ENCODE peak calls at places on chromosomes 2 and 18, in six cellular contexts. One of them, this sample, is unnamed.

GRCh38 chr2:152415231-152415642 is 80.3 kb downstream of the FMNL2 start:
- DNase-seq in GM12878: no peak
- DNase-seq in A549: no peak
- DNase-seq in K562: no peak
- DNase-seq in HepG2: peak
- DNase-seq in IMR-90: peak
- DNase-seq in this sample: no peak

GRCh38 chr18:8912348-8913057 is 190.0 kb upstream of the NDUFV2 start:
- DNase-seq in IMR-90: no peak
- DNase-seq in K562: peak
- DNase-seq in A549: no peak
- DNase-seq in HepG2: no peak
- DNase-seq in GM12878: no peak
- DNase-seq in this sample: no peak

GRCh38 chr2:62731275-62731674 is 25.8 kb downstream of the EHBP1 start:
- DNase-seq in HepG2: no peak
- DNase-seq in A549: no peak
- DNase-seq in GM12878: no peak
- DNase-seq in IMR-90: no peak
- DNase-seq in K562: no peak
- DNase-seq in this sample: no peak

GRCh38 chr2:102768253-102768652 is 6.4 kb downstream of the TMEM182 start:
- DNase-seq in HepG2: no peak
- DNase-seq in IMR-90: no peak
- DNase-seq in K562: no peak
- DNase-seq in GM12878: no peak
- DNase-seq in A549: no peak
- DNase-seq in this sample: no peak

GRCh38 chr2:112758701-112759100 is 5.7 kb downstream of the CKAP2L start:
- DNase-seq in K562: no peak
- DNase-seq in GM12878: no peak
- DNase-seq in A549: no peak
- DNase-seq in IMR-90: no peak
- DNase-seq in HepG2: no peak
- DNase-seq in this sample: no peak

GRCh38 chr18:23337599-23338444 is 115.3 kb upstream of the RIOK3 start:
- DNase-seq in GM12878: no peak
- DNase-seq in IMR-90: peak
- DNase-seq in A549: peak
- DNase-seq in HepG2: peak
- DNase-seq in K562: no peak
- DNase-seq in this sample: peak

GRCh38 chr2:170715932-170716777 is 1.0 kb downstream of the SP5 start:
- DNase-seq in HepG2: peak
- DNase-seq in K562: no peak
- DNase-seq in GM12878: no peak
- DNase-seq in A549: no peak
- DNase-seq in IMR-90: no peak
- DNase-seq in this sample: peak

GRCh38 chr2:217095511-217096205 is 235.8 kb upstream of the TNP1 start:
- DNase-seq in IMR-90: no peak
- DNase-seq in A549: no peak
- DNase-seq in K562: no peak
- DNase-seq in HepG2: no peak
- DNase-seq in GM12878: no peak
- DNase-seq in this sample: no peak

GRCh38 chr2:16179701-16180402 is 239.5 kb downstream of the MYCN start:
- DNase-seq in K562: no peak
- DNase-seq in IMR-90: no peak
- DNase-seq in HepG2: no peak
- DNase-seq in A549: no peak
- DNase-seq in GM12878: no peak
- DNase-seq in this sample: no peak

GRCh38 chr18:72206814-72207213 is 337.3 kb downstream of the CBLN2 start:
- DNase-seq in K562: no peak
- DNase-seq in HepG2: no peak
- DNase-seq in GM12878: no peak
- DNase-seq in IMR-90: no peak
- DNase-seq in A549: no peak
- DNase-seq in this sample: no peak

GRCh38 chr2:40721595-40721994 is 269.7 kb upstream of the SLC8A1 start:
- DNase-seq in IMR-90: peak
- DNase-seq in A549: no peak
- DNase-seq in GM12878: no peak
- DNase-seq in HepG2: no peak
- DNase-seq in K562: no peak
- DNase-seq in this sample: no peak

GRCh38 chr18:79524181-79525078 is 128.7 kb downstream of the NFATC1 start:
- DNase-seq in GM12878: no peak
- DNase-seq in A549: no peak
- DNase-seq in IMR-90: no peak
- DNase-seq in HepG2: no peak
- DNase-seq in K562: no peak
- DNase-seq in this sample: no peak

GRCh38 chr2:202933958-202934357 is 21.9 kb downstream of the CARF start:
- DNase-seq in HepG2: no peak
- DNase-seq in K562: no peak
- DNase-seq in A549: no peak
- DNase-seq in IMR-90: no peak
- DNase-seq in GM12878: no peak
- DNase-seq in this sample: no peak

GRCh38 chr2:207514451-207514850 is 15.3 kb upstream of the CREB1 start:
- DNase-seq in A549: no peak
- DNase-seq in GM12878: no peak
- DNase-seq in IMR-90: no peak
- DNase-seq in K562: no peak
- DNase-seq in HepG2: no peak
- DNase-seq in this sample: no peak

GRCh38 chr2:85250045-85250444 is 77.7 kb downstream of the TGOLN2 start:
- DNase-seq in GM12878: no peak
- DNase-seq in K562: no peak
- DNase-seq in IMR-90: peak
- DNase-seq in A549: no peak
- DNase-seq in HepG2: no peak
- DNase-seq in this sample: no peak

GRCh38 chr18:8607776-8608682 is 1.2 kb upstream of the RAB12 start:
- DNase-seq in A549: no peak
- DNase-seq in HepG2: peak
- DNase-seq in GM12878: peak
- DNase-seq in K562: no peak
- DNase-seq in IMR-90: peak
- DNase-seq in this sample: no peak

GRCh38 chr2:149885468-149885867 is 297.9 kb upstream of the MMADHC start:
- DNase-seq in GM12878: no peak
- DNase-seq in K562: no peak
- DNase-seq in IMR-90: no peak
- DNase-seq in HepG2: no peak
- DNase-seq in A549: no peak
- DNase-seq in this sample: no peak

GRCh38 chr2:150610670-150611279 is 123.3 kb upstream of the RND3 start:
- DNase-seq in A549: peak
- DNase-seq in GM12878: no peak
- DNase-seq in K562: no peak
- DNase-seq in IMR-90: peak
- DNase-seq in HepG2: peak
- DNase-seq in this sample: peak

GRCh38 chr18:50870138-50870845 is 8.6 kb upstream of the ME2 start:
- DNase-seq in HepG2: no peak
- DNase-seq in IMR-90: peak
- DNase-seq in A549: peak
- DNase-seq in K562: no peak
- DNase-seq in GM12878: no peak
- DNase-seq in this sample: no peak

GRCh38 chr2:137117385-137117784 is 352.0 kb downstream of the THSD7B start:
- DNase-seq in K562: no peak
- DNase-seq in IMR-90: no peak
- DNase-seq in A549: no peak
- DNase-seq in HepG2: peak
- DNase-seq in GM12878: no peak
- DNase-seq in this sample: no peak

GRCh38 chr2:161223139-161223732 is 63.0 kb downstream of the TANK start:
- DNase-seq in IMR-90: peak
- DNase-seq in A549: peak
- DNase-seq in GM12878: no peak
- DNase-seq in K562: peak
- DNase-seq in HepG2: peak
- DNase-seq in this sample: no peak

GRCh38 chr2:208556954-208557601 is 150.5 kb downstream of the PTH2R start:
- DNase-seq in IMR-90: no peak
- DNase-seq in K562: peak
- DNase-seq in A549: no peak
- DNase-seq in HepG2: no peak
- DNase-seq in GM12878: no peak
- DNase-seq in this sample: peak

GRCh38 chr2:127721311-127721977 is 20.1 kb downstream of the SFT2D3 start:
- DNase-seq in HepG2: no peak
- DNase-seq in IMR-90: peak
- DNase-seq in K562: no peak
- DNase-seq in GM12878: no peak
- DNase-seq in A549: no peak
- DNase-seq in this sample: no peak

GRCh38 chr18:11752116-11752911 is 63.2 kb downstream of the GNAL start:
- DNase-seq in HepG2: no peak
- DNase-seq in K562: peak
- DNase-seq in GM12878: no peak
- DNase-seq in IMR-90: peak
- DNase-seq in A549: peak
- DNase-seq in this sample: peak

GRCh38 chr2:43305006-43305405 is 78.6 kb upstream of the ZFP36L2 start:
- DNase-seq in A549: peak
- DNase-seq in HepG2: no peak
- DNase-seq in K562: no peak
- DNase-seq in GM12878: no peak
- DNase-seq in IMR-90: peak
- DNase-seq in this sample: no peak

GRCh38 chr2:239543696-239544095 is 142.9 kb upstream of the HDAC4 start:
- DNase-seq in HepG2: no peak
- DNase-seq in K562: no peak
- DNase-seq in IMR-90: no peak
- DNase-seq in A549: no peak
- DNase-seq in GM12878: no peak
- DNase-seq in this sample: no peak

GRCh38 chr2:98759338-98759737 is 28.4 kb upstream of the MGAT4A start:
- DNase-seq in IMR-90: no peak
- DNase-seq in K562: no peak
- DNase-seq in A549: no peak
- DNase-seq in GM12878: no peak
- DNase-seq in HepG2: no peak
- DNase-seq in this sample: no peak

GRCh38 chr18:40414155-40414754 is 1540.8 kb upstream of the PIK3C3 start:
- DNase-seq in K562: no peak
- DNase-seq in HepG2: no peak
- DNase-seq in IMR-90: peak
- DNase-seq in A549: no peak
- DNase-seq in GM12878: no peak
- DNase-seq in this sample: no peak

GRCh38 chr2:71995067-71995665 is 152.5 kb downstream of the CYP26B1 start:
- DNase-seq in K562: peak
- DNase-seq in A549: peak
- DNase-seq in GM12878: no peak
- DNase-seq in HepG2: peak
- DNase-seq in IMR-90: peak
- DNase-seq in this sample: peak

GRCh38 chr2:118763797-118764196 is 83.7 kb downstream of the EN1 start:
- DNase-seq in GM12878: no peak
- DNase-seq in HepG2: peak
- DNase-seq in A549: peak
- DNase-seq in IMR-90: no peak
- DNase-seq in K562: peak
- DNase-seq in this sample: peak

GRCh38 chr2:97354576-97354975 is 235.1 kb downstream of the ANKRD36B start:
- DNase-seq in A549: no peak
- DNase-seq in HepG2: no peak
- DNase-seq in K562: no peak
- DNase-seq in IMR-90: no peak
- DNase-seq in GM12878: no peak
- DNase-seq in this sample: no peak

GRCh38 chr2:33395660-33396249 is 80.7 kb upstream of the RASGRP3 start:
- DNase-seq in A549: peak
- DNase-seq in IMR-90: peak
- DNase-seq in GM12878: no peak
- DNase-seq in K562: peak
- DNase-seq in HepG2: peak
- DNase-seq in this sample: peak

GRCh38 chr2:23719721-23720120 is 207.2 kb downstream of the ATAD2B start:
- DNase-seq in IMR-90: no peak
- DNase-seq in GM12878: no peak
- DNase-seq in A549: no peak
- DNase-seq in HepG2: no peak
- DNase-seq in K562: no peak
- DNase-seq in this sample: no peak
- TF ChIP-seq SMC3 in IMR-90: no peak
- TF ChIP-seq SMC3 in GM12878: no peak
- TF ChIP-seq SMC3 in A549: no peak
- TF ChIP-seq SMC3 in HepG2: no peak
- TF ChIP-seq SMC3 in K562: no peak
- TF ChIP-seq SMC3 in this sample: no peak

GRCh38 chr2:199458806-199459285 is 1.1 kb upstream of the SATB2 start:
- DNase-seq in HepG2: no peak
- DNase-seq in K562: no peak
- DNase-seq in GM12878: no peak
- DNase-seq in IMR-90: peak
- DNase-seq in A549: no peak
- DNase-seq in this sample: peak
- H3K4me3 ChIP-seq in HepG2: peak
- H3K4me3 ChIP-seq in K562: peak
- H3K4me3 ChIP-seq in GM12878: peak
- H3K4me3 ChIP-seq in IMR-90: peak
- H3K4me3 ChIP-seq in A549: peak
- H3K4me3 ChIP-seq in this sample: peak

GRCh38 chr2:172643142-172643541 is 87.3 kb downstream of the PDK1 start:
- DNase-seq in A549: no peak
- DNase-seq in K562: peak
- DNase-seq in GM12878: no peak
- DNase-seq in HepG2: peak
- DNase-seq in IMR-90: peak
- DNase-seq in this sample: no peak
- TF ChIP-seq SMC3 in A549: no peak
- TF ChIP-seq SMC3 in K562: no peak
- TF ChIP-seq SMC3 in GM12878: no peak
- TF ChIP-seq SMC3 in HepG2: no peak
- TF ChIP-seq SMC3 in IMR-90: no peak
- TF ChIP-seq SMC3 in this sample: no peak

DNA sequence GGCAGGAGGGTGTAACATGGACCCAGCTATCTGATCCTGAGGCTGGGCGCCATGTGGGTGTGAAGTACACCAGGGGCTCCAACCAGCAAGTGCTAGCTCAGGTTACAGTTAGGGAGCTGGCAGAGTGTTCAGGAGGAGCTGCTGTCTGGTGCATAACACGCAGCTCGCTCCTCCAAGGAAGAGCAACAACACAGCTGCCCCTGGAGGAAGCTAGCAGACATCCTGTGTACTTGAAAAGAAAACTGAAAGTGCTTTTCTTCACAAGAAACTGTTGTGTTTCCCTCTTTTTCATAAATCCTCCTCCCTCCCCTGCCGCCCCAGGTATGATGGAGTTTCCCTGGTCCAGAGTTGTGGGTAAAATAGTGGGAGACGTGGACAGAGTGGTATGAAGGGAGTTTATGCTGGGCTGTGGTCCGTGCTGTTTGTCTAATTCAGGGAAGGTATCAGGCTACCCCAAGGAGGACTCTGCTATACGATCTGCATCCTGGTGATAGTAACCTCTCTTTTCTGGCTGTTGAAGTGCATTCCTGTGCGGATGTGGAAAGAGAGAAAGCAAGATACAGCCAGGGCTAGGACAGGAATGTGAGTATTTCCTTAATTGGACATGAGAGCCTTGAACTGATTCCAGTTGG is 6.1 kb upstream of the LBH start:
- DNase-seq in HepG2: no peak
- DNase-seq in GM12878: no peak
- DNase-seq in K562: no peak
- DNase-seq in IMR-90: peak
- DNase-seq in A549: no peak
- DNase-seq in this sample: no peak
- H3K4me3 ChIP-seq in HepG2: no peak
- H3K4me3 ChIP-seq in GM12878: peak
- H3K4me3 ChIP-seq in K562: no peak
- H3K4me3 ChIP-seq in IMR-90: peak
- H3K4me3 ChIP-seq in A549: no peak
- H3K4me3 ChIP-seq in this sample: peak

This sample was measured in SK-N-SH.